ENCODE peak calls at places on chromosomes 2 and 18, in ten cellular contexts. S is lower leg skin; U is adrenal gland; A is activated gamma-delta T cell; C is RCC 7860; D is activated CD8-positive, alpha-beta memory T cell treated with anti-CD3 and anti-CD28 coated beads, Interleukin-2, amount 50 U/mL, for 48 hours; Z is BE2C; X is activated CD4-positive, alpha-beta T cell treated with anti-CD3 and anti-CD28 coated beads for 48 hours; M is ascending aorta; I is mammary epithelial cell. B is an unnamed sample.

GRCh38 chr18:12820526-12820925 is 63.5 kb downstream of the PTPN2 start:
- DNase-seq in X (no peak), Z (no peak), S (no peak), I (no peak), U (no peak), C (no peak), A (no peak), D (no peak), M (no peak), B (no peak)

GRCh38 chr2:160111951-160112798 is 49.8 kb upstream of the PLA2R1 start:
- DNase-seq in U (no peak), A (no peak), I (no peak), X (no peak), Z (no peak), M (no peak), D (no peak), C (no peak), S (no peak), B (no peak)

GRCh38 chr2:33015421-33016142 is 68.8 kb downstream of the LTBP1 start:
- DNase-seq in C (peak; percentile 57), M (no peak), D (no peak), A (no peak), U (no peak), I (peak; percentile 19), Z (no peak), X (no peak), S (no peak), B (peak; percentile 41)

GRCh38 chr2:171163261-171163660 is 2.6 kb upstream of the TLK1 start:
- DNase-seq in A (no peak), M (no peak), I (no peak), D (no peak), X (no peak), S (no peak), U (no peak), C (no peak), Z (no peak), B (no peak)

GRCh38 chr2:140863713-140864112 is 1267.1 kb downstream of the LRP1B start:
- DNase-seq in S (no peak), C (peak; percentile 33), A (no peak), Z (no peak), M (no peak), I (peak; percentile 40), D (no peak), X (no peak), U (no peak), B (peak; percentile 75)

GRCh38 chr2:159508140-159508539 is 108.2 kb downstream of the BAZ2B start:
- DNase-seq in X (no peak), U (no peak), D (no peak), C (no peak), A (no peak), I (no peak), Z (no peak), S (no peak), M (no peak), B (no peak)

GRCh38 chr2:236852100-236852976 is 233.4 kb upstream of the COPS8 start:
- DNase-seq in Z (no peak), C (no peak), M (no peak), U (peak; percentile 31), S (no peak), I (no peak), A (no peak), D (no peak), X (no peak), B (no peak)

GRCh38 chr2:169734172-169734847 is 678 bp downstream of the KLHL23 start:
- DNase-seq in S (no peak), U (no peak), D (peak; percentile 61), A (peak; percentile 12), Z (peak; percentile 47), C (no peak), I (peak; percentile 14), M (no peak), X (peak; percentile 23), B (no peak)

GRCh38 chr18:13375302-13376255 is 157.0 kb downstream of the LDLRAD4 start:
- DNase-seq in C (peak; percentile 73), U (peak; percentile 86), Z (peak; percentile 36), M (peak; percentile 64), A (no peak), X (peak; percentile 85), I (peak; percentile 79), S (peak; percentile 71), D (peak; percentile 83), B (peak; percentile 79)

GRCh38 chr2:136025057-136025973 is 39.9 kb upstream of the DARS1 start:
- DNase-seq in X (peak; percentile 57), A (no peak), I (no peak), C (no peak), S (no peak), M (no peak), D (peak; percentile 59), U (peak; percentile 56), Z (peak; percentile 83), B (no peak)

GRCh38 chr2:100660851-100661584 is 98.2 kb downstream of the PDCL3 start:
- DNase-seq in U (no peak), M (no peak), X (no peak), Z (no peak), I (no peak), S (no peak), C (no peak), D (no peak), A (no peak), B (no peak)

GRCh38 chr2:11540996-11541692 is 7.3 kb downstream of the GREB1 start:
- DNase-seq in X (no peak), D (no peak), Z (no peak), C (no peak), S (no peak), M (no peak), I (no peak), A (no peak), U (no peak), B (no peak)

GRCh38 chr18:61887838-61888237 is 5.0 kb downstream of the RNF152 start:
- DNase-seq in I (no peak), Z (no peak), U (no peak), C (no peak), X (no peak), D (no peak), S (no peak), M (no peak), A (no peak), B (no peak)

GRCh38 chr2:54871457-54872103 is 148.1 kb downstream of the EML6 start:
- DNase-seq in S (no peak), U (no peak), D (no peak), Z (no peak), C (no peak), A (no peak), X (no peak), I (no peak), M (no peak), B (peak; percentile 26)

GRCh38 chr2:233439191-233439590 is 84.9 kb downstream of the DGKD start:
- DNase-seq in Z (no peak), C (no peak), S (no peak), A (no peak), I (no peak), X (no peak), U (no peak), M (no peak), D (no peak), B (no peak)

GRCh38 chr18:46320928-46321855 is 217.0 kb downstream of the HAUS1 start:
- DNase-seq in I (peak; percentile 84), Z (no peak), X (no peak), C (peak; percentile 85), D (no peak), S (no peak), M (no peak), U (no peak), A (no peak), B (peak; percentile 19)

GRCh38 chr2:85990084-85990483 is 101.3 kb upstream of the ST3GAL5 start:
- DNase-seq in Z (no peak), I (no peak), M (no peak), C (no peak), D (peak; percentile 22), S (no peak), A (no peak), X (no peak), U (no peak), B (no peak)

GRCh38 chr2:24813645-24814257 is 20.5 kb downstream of the CENPO start:
- DNase-seq in A (no peak), I (no peak), U (no peak), S (no peak), D (no peak), M (no peak), C (no peak), Z (no peak), X (no peak), B (no peak)

GRCh38 chr18:22300665-22301636 is 116.8 kb downstream of the CTAGE1 start:
- DNase-seq in X (no peak), A (no peak), U (no peak), M (no peak), C (peak; percentile 17), D (no peak), S (no peak), I (peak; percentile 43), Z (no peak), B (no peak)

GRCh38 chr2:61590214-61590613 is 52.1 kb upstream of the XPO1 start:
- DNase-seq in U (no peak), X (no peak), C (no peak), D (no peak), I (no peak), M (no peak), S (no peak), Z (no peak), A (no peak), B (no peak)

GRCh38 chr2:75047907-75048625 is 89.6 kb downstream of the POLE4 start:
- DNase-seq in S (no peak), X (no peak), U (no peak), Z (no peak), I (peak; percentile 22), M (no peak), D (no peak), C (peak; percentile 23), A (no peak), B (peak; percentile 10)

GRCh38 chr2:241198381-241199282 is 10.2 kb downstream of the ANO7 start:
- DNase-seq in C (no peak), U (no peak), S (no peak), M (no peak), A (no peak), I (no peak), D (no peak), Z (no peak), X (no peak), B (no peak)

GRCh38 chr18:26468931-26469340 is 79.4 kb downstream of the KCTD1 start:
- DNase-seq in A (no peak), M (no peak), U (no peak), S (no peak), Z (peak; percentile 40), X (peak; percentile 20), D (peak; percentile 48), I (no peak), C (no peak), B (peak; percentile 13)

GRCh38 chr2:83459456-83459855 is 999.6 kb downstream of the SUCLG1 start:
- DNase-seq in U (no peak), I (no peak), A (no peak), M (no peak), Z (no peak), D (no peak), S (no peak), X (no peak), C (no peak), B (peak; percentile 9)

GRCh38 chr2:31033032-31033431 is 105.2 kb downstream of the GALNT14 start:
- DNase-seq in M (no peak), I (no peak), U (no peak), C (no peak), A (no peak), D (no peak), Z (no peak), X (no peak), S (no peak), B (no peak)

GRCh38 chr2:85838181-85838580 is 50.6 kb downstream of the ST3GAL5 start:
- DNase-seq in I (no peak), S (no peak), U (no peak), D (no peak), C (no peak), A (no peak), M (no peak), Z (no peak), X (no peak), B (no peak)

GRCh38 chr2:150699208-150699607 is 211.7 kb upstream of the RND3 start:
- DNase-seq in U (no peak), I (no peak), C (peak; percentile 14), X (no peak), S (no peak), M (no peak), Z (no peak), A (no peak), D (no peak), B (no peak)

GRCh38 chr2:102235491-102235890 is 48.7 kb downstream of the IL1RL2 start:
- DNase-seq in D (no peak), C (no peak), S (no peak), I (no peak), X (peak; percentile 46), A (no peak), U (no peak), Z (no peak), M (no peak), B (peak; percentile 12)